ENCODE peak calls at places on chromosomes 11 and 22, in nine cellular contexts. C, F, I, S, Y, Q, M, A and T are unnamed samples. For H3K27me3, the result is how much of the 10 kb centered on the place peaks cover.

GRCh38 chr22:21921184-21921721 is 31.4 kb downstream of the PPM1F start:
- DNase-seq in C (no peak), F (no peak), I (no peak), S (no peak), Y (no peak), Q (no peak), M (no peak), A (no peak), T (no peak)

GRCh38 chr11:18721576-18722292 is 4.3 kb downstream of the IGSF22 start:
- DNase-seq in C (peak), F (peak), I (peak), S (peak), Y (no peak), Q (peak), M (peak), A (no peak), T (no peak)

GRCh38 chr11:117781650-117782049 is 15.4 kb downstream of the DSCAML1 start:
- DNase-seq in C (no peak), F (no peak), I (no peak), S (no peak), Y (no peak), Q (no peak), M (no peak), A (no peak), T (no peak)

GRCh38 chr11:36364551-36364950 is 68.5 kb downstream of the PRR5L start:
- DNase-seq in C (no peak), F (no peak), I (no peak), S (no peak), Y (no peak), Q (peak), M (no peak), A (no peak), T (no peak)

GRCh38 chr11:14974723-14975587 is 2.8 kb upstream of the CALCA start:
- DNase-seq in C (no peak), F (no peak), I (peak), S (peak), Y (peak), Q (peak), M (peak), A (peak), T (peak)

GRCh38 chr11:1755344-1756023 is 5.1 kb upstream of the IFITM10 start:
- DNase-seq in C (no peak), F (no peak), I (no peak), S (no peak), Y (peak), Q (no peak), M (no peak), A (peak), T (peak)

GRCh38 chr11:2445107-2445947 is 519 bp downstream of the KCNQ1 start:
- DNase-seq in C (no peak), F (no peak), I (no peak), S (no peak), Y (peak), Q (no peak), M (no peak), A (no peak), T (peak)

GRCh38 chr11:113131036-113131775 is 170.0 kb downstream of the NCAM1 start:
- DNase-seq in C (no peak), F (no peak), I (no peak), S (no peak), Y (no peak), Q (no peak), M (no peak), A (no peak), T (no peak)

GRCh38 chr22:29233503-29233902 is 27.8 kb downstream of the EMID1 start:
- DNase-seq in C (no peak), F (no peak), I (no peak), S (no peak), Y (no peak), Q (no peak), M (no peak), A (no peak), T (no peak)

GRCh38 chr11:104694259-104695070 is 203.8 kb downstream of the CASP12 start:
- DNase-seq in C (no peak), F (no peak), I (no peak), S (peak), Y (no peak), Q (no peak), M (no peak), A (no peak), T (no peak)

GRCh38 chr22:20567371-20567847 is 60.0 kb downstream of the MED15 start:
- DNase-seq in C (no peak), F (no peak), I (no peak), S (peak), Y (no peak), Q (no peak), M (no peak), A (peak), T (peak)

GRCh38 chr11:118438314-118438931 is 2.1 kb downstream of the KMT2A start:
- DNase-seq in C (peak), F (peak), I (peak), S (peak), Y (peak), Q (peak), M (peak), A (peak), T (peak)

GRCh38 chr11:32713496-32713895 is 81.0 kb downstream of the CCDC73 start:
- DNase-seq in C (no peak), F (peak), I (no peak), S (no peak), Y (no peak), Q (no peak), M (peak), A (no peak), T (no peak)

GRCh38 chr11:72784662-72785061 is 9.2 kb downstream of the STARD10 start:
- DNase-seq in C (no peak), F (no peak), I (no peak), S (no peak), Y (no peak), Q (no peak), M (no peak), A (no peak), T (no peak)
- H3K27ac ChIP-seq in C (no peak), F (no peak), I (no peak), S (no peak), Y (no peak), Q (peak), M (no peak), A (no peak), T (no peak)

DNA sequence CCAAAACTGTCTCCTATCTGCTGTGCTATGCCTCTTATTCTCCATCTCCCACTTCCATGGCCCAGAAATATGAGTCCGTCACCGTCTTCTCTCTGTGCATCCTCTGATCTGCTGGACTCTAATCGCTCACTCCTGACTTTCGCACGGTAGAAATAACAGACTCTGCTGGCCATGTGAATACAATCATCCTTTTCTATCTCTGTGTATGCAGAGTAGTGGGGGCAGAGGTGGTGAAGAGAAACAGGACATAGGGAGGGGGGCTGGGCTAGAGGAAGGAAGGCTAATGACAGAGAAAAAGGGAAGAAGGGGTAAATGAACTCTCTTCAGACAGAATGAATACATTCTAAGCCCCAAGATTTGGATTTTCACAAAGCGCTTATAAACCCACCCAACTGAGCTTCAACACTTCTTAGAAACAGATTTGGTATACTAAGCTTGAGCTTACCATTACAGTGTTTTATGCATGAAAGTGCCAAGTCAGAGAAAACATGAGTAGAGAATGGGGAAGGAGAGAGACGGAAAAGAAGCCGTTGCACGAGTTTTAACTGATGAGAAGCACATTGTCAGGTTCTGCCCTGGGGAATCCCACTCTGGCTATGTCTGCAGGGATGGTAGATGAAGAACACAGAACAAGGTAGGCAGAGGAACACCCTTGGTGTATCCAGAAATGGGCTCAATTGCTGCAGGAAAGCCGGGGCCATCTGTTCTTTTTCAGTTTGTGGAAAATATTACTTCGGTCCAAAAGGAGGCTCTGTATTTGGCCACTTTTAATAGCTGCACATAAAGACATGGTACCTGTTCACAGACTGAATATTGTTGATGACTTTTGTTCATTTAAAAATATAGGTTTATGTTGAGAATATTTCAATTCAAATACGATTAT is 324.7 kb downstream of the ETS1 start:
- DNase-seq in C (no peak), F (no peak), I (no peak), S (no peak), Y (no peak), Q (no peak), M (no peak), A (no peak), T (no peak)
- H3K4me3 ChIP-seq in C (no peak), F (no peak), I (no peak), S (no peak), Y (no peak), Q (no peak), M (no peak), A (no peak), T (no peak)

GRCh38 chr22:44786136-44786535 is 33.8 kb downstream of the ARHGAP8 start:
- DNase-seq in C (no peak), F (no peak), I (no peak), S (no peak), Y (no peak), Q (no peak), M (no peak), A (no peak), T (no peak)
- H3K27me3 ChIP-seq in C (under half), F (under half), I (under half), S (under half), Y (under half), Q (under half), M (under half), A (under half), T (under half)

DNA sequence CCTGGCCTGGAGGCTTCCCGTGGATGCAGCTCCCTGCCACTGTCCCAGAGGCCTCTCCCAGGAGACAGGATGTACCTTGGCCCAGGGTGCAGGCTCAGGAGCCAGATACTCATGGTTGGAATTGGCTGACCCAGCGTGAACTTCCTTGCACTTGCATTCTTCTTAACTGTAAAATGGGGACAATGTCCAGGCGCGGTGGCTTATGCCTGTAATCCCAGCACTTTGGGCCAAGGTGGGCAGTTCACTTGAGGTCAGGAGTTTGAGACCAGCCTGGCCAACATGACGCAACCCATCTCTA is 20.1 kb upstream of the ST3GAL4 start:
- DNase-seq in C (no peak), F (no peak), I (no peak), S (no peak), Y (peak), Q (no peak), M (no peak), A (no peak), T (no peak)
- H3K27ac ChIP-seq in C (no peak), F (no peak), I (no peak), S (no peak), Y (peak), Q (no peak), M (no peak), A (peak), T (no peak)

GRCh38 chr11:68870470-68870869 is 28.8 kb upstream of the CPT1A start:
- DNase-seq in C (no peak), F (peak), I (no peak), S (no peak), Y (no peak), Q (no peak), M (no peak), A (no peak), T (no peak)
- H3K4me3 ChIP-seq in C (peak), F (peak), I (peak), S (no peak), Y (peak), Q (peak), M (no peak), A (peak), T (no peak)

DNA sequence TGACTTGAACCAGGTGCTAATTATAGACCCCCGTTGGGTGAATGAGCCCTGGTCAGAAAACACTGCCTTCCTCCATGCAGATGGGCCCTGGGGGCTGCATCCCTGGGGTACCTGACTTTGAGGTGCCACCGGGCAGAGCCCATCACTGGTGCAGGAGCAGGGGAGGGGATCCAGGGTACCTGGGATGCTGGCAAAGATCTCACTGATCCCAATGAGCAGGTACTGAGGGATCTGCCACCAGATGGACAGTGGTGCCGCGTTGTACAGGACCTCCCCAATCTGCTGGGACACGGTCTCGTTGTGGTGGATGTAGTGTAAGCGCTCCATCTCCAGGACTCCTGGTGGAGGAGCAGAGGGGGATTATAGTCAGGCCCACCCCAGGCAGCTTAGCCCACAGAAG is 12.7 kb downstream of the SLC15A3 start:
- DNase-seq in C (no peak), F (no peak), I (no peak), S (no peak), Y (no peak), Q (no peak), M (no peak), A (no peak), T (peak)
- H3K27me3 ChIP-seq in C (under half), F (under half), I (under half), S (under half), Y (under half), Q (under half), M (under half), A (under half), T (under half)

GRCh38 chr11:114216804-114217195 is 79.4 kb upstream of the NNMT start:
- DNase-seq in C (no peak), F (no peak), I (no peak), S (no peak), Y (no peak), Q (no peak), M (no peak), A (no peak), T (no peak)
- H3K27ac ChIP-seq in C (no peak), F (no peak), I (no peak), S (no peak), Y (peak), Q (no peak), M (no peak), A (peak), T (no peak)

GRCh38 chr22:46065733-46066454 is 84.4 kb upstream of the PPARA start:
- DNase-seq in C (no peak), F (no peak), I (no peak), S (no peak), Y (no peak), Q (no peak), M (no peak), A (no peak), T (no peak)

GRCh38 chr22:46064236-46064965 is 85.9 kb upstream of the PPARA start:
- DNase-seq in C (peak), F (no peak), I (no peak), S (no peak), Y (peak), Q (peak), M (no peak), A (peak), T (peak)

GRCh38 chr22:46063861-46064235 is 86.5 kb upstream of the PPARA start:
- DNase-seq in C (peak), F (no peak), I (no peak), S (no peak), Y (no peak), Q (peak), M (no peak), A (peak), T (no peak)

GRCh38 chr22:46066691-46067090 is 83.6 kb upstream of the PPARA start:
- DNase-seq in C (peak), F (peak), I (no peak), S (no peak), Y (peak), Q (peak), M (no peak), A (peak), T (peak)

GRCh38 chr22:46064966-46065666 is 85.2 kb upstream of the PPARA start:
- DNase-seq in C (peak), F (no peak), I (no peak), S (no peak), Y (peak), Q (peak), M (no peak), A (peak), T (peak)
- H3K4me3 ChIP-seq in C (peak), F (no peak), I (no peak), S (no peak), Y (peak), Q (no peak), M (no peak), A (peak), T (peak)

GRCh38 chr11:69834811-69835800 is 15.9 kb upstream of the FGF3 start:
- DNase-seq in C (no peak), F (no peak), I (no peak), S (no peak), Y (no peak), Q (no peak), M (no peak), A (no peak), T (no peak)

GRCh38 chr11:69832561-69833413 is 13.6 kb upstream of the FGF3 start:
- DNase-seq in C (no peak), F (no peak), I (no peak), S (no peak), Y (no peak), Q (no peak), M (no peak), A (no peak), T (no peak)

GRCh38 chr11:69831985-69832384 is 12.8 kb upstream of the FGF3 start:
- DNase-seq in C (no peak), F (no peak), I (no peak), S (no peak), Y (no peak), Q (no peak), M (no peak), A (no peak), T (no peak)

GRCh38 chr11:69836401-69836800 is 17.2 kb upstream of the FGF3 start:
- DNase-seq in C (no peak), F (no peak), I (no peak), S (no peak), Y (no peak), Q (no peak), M (no peak), A (no peak), T (no peak)

DNA sequence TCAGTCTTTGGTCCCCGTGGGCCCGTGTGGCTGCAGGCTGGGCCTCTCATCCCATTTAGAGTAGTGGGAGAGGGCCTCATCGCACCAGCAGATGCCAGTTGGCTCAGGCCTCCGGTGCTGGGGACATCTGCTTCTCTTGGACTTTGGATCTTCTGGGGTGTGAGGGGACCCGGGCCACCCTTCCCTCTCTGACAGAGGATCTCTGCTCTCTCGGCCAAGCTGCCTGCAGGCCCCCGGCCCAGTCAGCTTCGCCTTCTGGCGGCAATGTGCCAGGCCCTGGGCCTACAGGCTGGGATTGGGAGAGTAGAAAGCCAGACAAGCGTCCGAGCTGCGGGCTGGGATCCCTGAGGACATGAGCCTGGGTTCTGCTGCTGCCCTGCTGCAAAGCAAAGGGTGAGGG is 15.0 kb upstream of the FGF3 start:
- DNase-seq in C (no peak), F (no peak), I (no peak), S (no peak), Y (no peak), Q (no peak), M (no peak), A (no peak), T (no peak)
- H3K27me3 ChIP-seq in C (under half), F (under half), I (under half), S (half or more), Y (under half), Q (under half), M (under half), A (half or more), T (under half)

DNA sequence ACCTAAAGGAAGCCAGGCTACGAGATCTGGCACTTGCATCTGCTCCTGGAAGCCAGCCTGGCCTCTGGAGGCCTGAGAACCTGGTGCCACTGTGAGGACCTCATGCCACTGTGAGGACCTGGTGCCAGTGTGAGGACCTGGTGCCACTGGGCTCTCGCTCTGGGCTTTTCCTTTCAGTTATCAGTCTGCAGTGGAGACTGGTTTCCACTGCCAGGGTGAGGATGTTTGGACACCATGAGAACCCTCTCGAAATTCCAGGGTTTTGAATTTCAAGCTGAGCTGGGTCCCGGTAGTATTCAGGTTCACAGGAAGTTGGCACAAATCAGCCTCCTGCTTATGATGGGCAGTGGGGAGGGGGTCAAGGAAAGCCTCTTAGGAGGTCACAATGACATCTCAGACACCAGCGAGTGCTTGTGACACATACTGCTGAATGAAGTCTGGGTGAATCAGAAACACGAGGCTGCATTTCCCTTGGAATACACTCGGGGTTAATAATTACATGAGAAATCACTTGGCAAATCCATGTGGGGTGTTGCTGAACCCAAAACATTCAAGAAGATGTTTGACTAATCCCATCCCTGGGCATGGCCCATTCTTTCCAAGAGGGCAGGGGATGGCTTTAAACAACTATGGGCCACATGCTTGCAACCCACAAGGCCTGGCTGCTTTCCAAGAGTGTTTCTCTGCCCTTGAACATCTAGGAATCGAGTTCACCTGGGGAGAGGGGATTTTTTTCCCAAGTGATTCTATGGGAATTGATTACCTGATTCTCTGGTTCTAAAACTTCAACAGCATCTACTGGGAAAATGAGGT is 60.2 kb downstream of the LINC01488 start:
- DNase-seq in C (no peak), F (no peak), I (no peak), S (peak), Y (no peak), Q (no peak), M (no peak), A (no peak), T (no peak)
- H3K27ac ChIP-seq in C (no peak), F (no peak), I (no peak), S (no peak), Y (no peak), Q (no peak), M (no peak), A (no peak), T (peak)